ENCODE peak calls at places on chromosomes 2 and 18, in nine cellular contexts. One of them, this sample, is unnamed.

GRCh38 chr2:118044103-118044716 is 30.3 kb upstream of the CCDC93 start:
- DNase-seq in WTC11: no peak
- DNase-seq in Calu3: no peak
- DNase-seq in NCI-H146: no peak
- DNase-seq in bronchial epithelial cell: peak
- DNase-seq in activated naive CD4-positive, alpha-beta T cell treated with anti-CD3 and anti-CD28 coated beads, Interleukin-2, amount 10 ng/mL, durations not matched to agents 7 days and 5 days: no peak
- DNase-seq in brain microvascular endothelial cell: no peak
- DNase-seq in GM23248: peak
- DNase-seq in cardiac muscle cell: no peak
- DNase-seq in this sample: no peak

GRCh38 chr2:38907743-38908562 is 18.3 kb downstream of the ARHGEF33 start:
- DNase-seq in activated naive CD4-positive, alpha-beta T cell treated with anti-CD3 and anti-CD28 coated beads, Interleukin-2, amount 10 ng/mL, durations not matched to agents 7 days and 5 days: no peak
- DNase-seq in Calu3: peak
- DNase-seq in cardiac muscle cell: no peak
- DNase-seq in bronchial epithelial cell: peak
- DNase-seq in NCI-H146: no peak
- DNase-seq in WTC11: no peak
- DNase-seq in GM23248: peak
- DNase-seq in brain microvascular endothelial cell: no peak
- DNase-seq in this sample: no peak

GRCh38 chr18:76496200-76496890 is 1.3 kb upstream of the ZNF516 start:
- DNase-seq in brain microvascular endothelial cell: peak
- DNase-seq in NCI-H146: peak
- DNase-seq in activated naive CD4-positive, alpha-beta T cell treated with anti-CD3 and anti-CD28 coated beads, Interleukin-2, amount 10 ng/mL, durations not matched to agents 7 days and 5 days: peak
- DNase-seq in Calu3: peak
- DNase-seq in bronchial epithelial cell: peak
- DNase-seq in WTC11: peak
- DNase-seq in GM23248: peak
- DNase-seq in cardiac muscle cell: peak
- DNase-seq in this sample: no peak

GRCh38 chr2:96527990-96528679 is 8.4 kb upstream of the ARID5A start:
- DNase-seq in activated naive CD4-positive, alpha-beta T cell treated with anti-CD3 and anti-CD28 coated beads, Interleukin-2, amount 10 ng/mL, durations not matched to agents 7 days and 5 days: peak
- DNase-seq in cardiac muscle cell: no peak
- DNase-seq in Calu3: no peak
- DNase-seq in bronchial epithelial cell: no peak
- DNase-seq in NCI-H146: no peak
- DNase-seq in GM23248: peak
- DNase-seq in WTC11: no peak
- DNase-seq in brain microvascular endothelial cell: peak
- DNase-seq in this sample: peak

GRCh38 chr18:31102941-31103340 is 720 bp upstream of the DSC2 start:
- DNase-seq in WTC11: no peak
- DNase-seq in bronchial epithelial cell: peak
- DNase-seq in brain microvascular endothelial cell: no peak
- DNase-seq in cardiac muscle cell: no peak
- DNase-seq in NCI-H146: no peak
- DNase-seq in activated naive CD4-positive, alpha-beta T cell treated with anti-CD3 and anti-CD28 coated beads, Interleukin-2, amount 10 ng/mL, durations not matched to agents 7 days and 5 days: no peak
- DNase-seq in GM23248: no peak
- DNase-seq in Calu3: no peak
- DNase-seq in this sample: no peak

GRCh38 chr2:96151595-96152300 is 6.5 kb upstream of the DUSP2 start:
- DNase-seq in brain microvascular endothelial cell: no peak
- DNase-seq in bronchial epithelial cell: no peak
- DNase-seq in GM23248: no peak
- DNase-seq in activated naive CD4-positive, alpha-beta T cell treated with anti-CD3 and anti-CD28 coated beads, Interleukin-2, amount 10 ng/mL, durations not matched to agents 7 days and 5 days: no peak
- DNase-seq in WTC11: no peak
- DNase-seq in cardiac muscle cell: no peak
- DNase-seq in NCI-H146: no peak
- DNase-seq in Calu3: no peak
- DNase-seq in this sample: no peak

GRCh38 chr18:45567123-45567522 is 48.2 kb upstream of the SLC14A2 start:
- DNase-seq in activated naive CD4-positive, alpha-beta T cell treated with anti-CD3 and anti-CD28 coated beads, Interleukin-2, amount 10 ng/mL, durations not matched to agents 7 days and 5 days: no peak
- DNase-seq in Calu3: no peak
- DNase-seq in bronchial epithelial cell: no peak
- DNase-seq in cardiac muscle cell: peak
- DNase-seq in NCI-H146: no peak
- DNase-seq in brain microvascular endothelial cell: peak
- DNase-seq in WTC11: peak
- DNase-seq in GM23248: peak
- DNase-seq in this sample: no peak

GRCh38 chr2:128159437-128159836 is 68.4 kb downstream of the UGGT1 start:
- DNase-seq in brain microvascular endothelial cell: no peak
- DNase-seq in cardiac muscle cell: no peak
- DNase-seq in WTC11: no peak
- DNase-seq in bronchial epithelial cell: no peak
- DNase-seq in activated naive CD4-positive, alpha-beta T cell treated with anti-CD3 and anti-CD28 coated beads, Interleukin-2, amount 10 ng/mL, durations not matched to agents 7 days and 5 days: no peak
- DNase-seq in NCI-H146: no peak
- DNase-seq in GM23248: no peak
- DNase-seq in Calu3: no peak
- DNase-seq in this sample: no peak

GRCh38 chr2:47070920-47071824 is 83.9 kb downstream of the STPG4 start:
- DNase-seq in cardiac muscle cell: no peak
- DNase-seq in brain microvascular endothelial cell: peak
- DNase-seq in NCI-H146: no peak
- DNase-seq in activated naive CD4-positive, alpha-beta T cell treated with anti-CD3 and anti-CD28 coated beads, Interleukin-2, amount 10 ng/mL, durations not matched to agents 7 days and 5 days: peak
- DNase-seq in WTC11: no peak
- DNase-seq in GM23248: peak
- DNase-seq in Calu3: peak
- DNase-seq in bronchial epithelial cell: peak
- DNase-seq in this sample: peak

GRCh38 chr18:49491534-49491856 is 4.5 kb upstream of the C18orf32 start:
- DNase-seq in cardiac muscle cell: no peak
- DNase-seq in bronchial epithelial cell: no peak
- DNase-seq in NCI-H146: no peak
- DNase-seq in GM23248: no peak
- DNase-seq in WTC11: no peak
- DNase-seq in brain microvascular endothelial cell: no peak
- DNase-seq in activated naive CD4-positive, alpha-beta T cell treated with anti-CD3 and anti-CD28 coated beads, Interleukin-2, amount 10 ng/mL, durations not matched to agents 7 days and 5 days: no peak
- DNase-seq in Calu3: no peak
- DNase-seq in this sample: no peak

GRCh38 chr2:44100351-44100750 is 68.3 kb upstream of the PPM1B start:
- DNase-seq in cardiac muscle cell: no peak
- DNase-seq in WTC11: no peak
- DNase-seq in activated naive CD4-positive, alpha-beta T cell treated with anti-CD3 and anti-CD28 coated beads, Interleukin-2, amount 10 ng/mL, durations not matched to agents 7 days and 5 days: no peak
- DNase-seq in brain microvascular endothelial cell: peak
- DNase-seq in Calu3: peak
- DNase-seq in GM23248: peak
- DNase-seq in bronchial epithelial cell: peak
- DNase-seq in NCI-H146: peak
- DNase-seq in this sample: peak